ENCODE peak calls at places on chromosomes 5 and 9, in six cellular contexts. J is fibroblast of the conjunctiva, E is lung, Y is kidney epithelial cell, T is mesothelial cell of epicardium, Q is cardiac muscle cell. Z is an unnamed sample.

GRCh38 chr9:111959960-111960359 is 63.3 kb downstream of the UGCG start:
- DNase-seq in E (no peak), T (no peak), Y (peak), J (no peak), Q (no peak), Z (no peak)

GRCh38 chr5:136006164-136006563 is 22.6 kb upstream of the TGFBI start:
- DNase-seq in T (no peak), Y (no peak), Q (no peak), E (no peak), J (no peak), Z (no peak)

GRCh38 chr5:26757941-26758340 is 280.4 kb downstream of the CDH9 start:
- DNase-seq in J (no peak), Y (no peak), Q (no peak), E (no peak), T (no peak), Z (no peak)

GRCh38 chr5:79672392-79672791 is 17.2 kb upstream of the CMYA5 start:
- DNase-seq in T (no peak), Q (no peak), Y (no peak), E (no peak), J (no peak), Z (no peak)

GRCh38 chr9:137488906-137489305 is 29.8 kb upstream of the NSMF start:
- DNase-seq in E (no peak), Y (no peak), Q (no peak), T (no peak), J (no peak), Z (no peak)

GRCh38 chr9:32526042-32526706 is at the start of gene RIGI:
- DNase-seq in T (peak), E (peak), J (peak), Q (peak), Y (peak), Z (peak)

GRCh38 chr5:72203251-72203845 is 96.1 kb downstream of the MAP1B start:
- DNase-seq in T (no peak), E (no peak), Q (no peak), Y (no peak), J (no peak), Z (no peak)

GRCh38 chr5:149002053-149002452 is 60.8 kb downstream of the SH3TC2 start:
- DNase-seq in Y (peak), Q (peak), E (peak), J (peak), T (no peak), Z (peak)

GRCh38 chr9:5514608-5515260 is 4.4 kb downstream of the PDCD1LG2 start:
- DNase-seq in Q (no peak), E (no peak), T (no peak), J (no peak), Y (no peak), Z (no peak)

GRCh38 chr5:27217160-27217956 is 179.0 kb upstream of the CDH9 start:
- DNase-seq in T (no peak), E (no peak), Q (no peak), Y (peak), J (no peak), Z (no peak)

GRCh38 chr5:14595189-14595588 is 13.6 kb downstream of the OTULINL start:
- DNase-seq in Y (no peak), E (no peak), T (no peak), J (no peak), Q (no peak), Z (no peak)

GRCh38 chr9:100427366-100428263 is 672 bp downstream of the MSANTD3 start:
- DNase-seq in Q (peak), E (peak), J (peak), T (peak), Y (no peak), Z (no peak)

GRCh38 chr9:128245293-128246151 is 30.3 kb downstream of the GOLGA2 start:
- DNase-seq in Y (peak), Q (no peak), J (peak), E (no peak), T (peak), Z (peak)

GRCh38 chr9:70113403-70114022 is 69.9 kb downstream of the MAMDC2 start:
- DNase-seq in T (no peak), Q (peak), J (peak), E (peak), Y (no peak), Z (no peak)